ENCODE peak calls at places on chromosomes 13 and 19, in eight cellular contexts. X is hepatocyte, S is HCT116, O is heart right ventricle, W is psoas muscle, F is fibroblast of lung, H is GM23248, J is body of pancreas. C is an unnamed sample.

GRCh38 chr13:46008631-46009030 is 43.9 kb downstream of the ZC3H13 start:
- DNase-seq in J (no peak), W (no peak), S (no peak), F (no peak), X (no peak), H (no peak), O (no peak), C (no peak)

GRCh38 chr13:107209811-107210210 is 641.9 kb upstream of the ARGLU1 start:
- DNase-seq in O (no peak), S (no peak), X (no peak), F (peak; percentile 47), J (no peak), W (no peak), H (peak; percentile 64), C (no peak)

GRCh38 chr19:10343495-10343894 is 4.1 kb upstream of the ICAM3 start:
- DNase-seq in X (no peak), O (no peak), F (no peak), J (no peak), S (no peak), W (no peak), H (no peak), C (no peak)

GRCh38 chr13:110161112-110161897 is 145.7 kb downstream of the COL4A1 start:
- DNase-seq in H (no peak), J (no peak), X (no peak), W (no peak), S (no peak), O (no peak), F (no peak), C (peak; percentile 68)

GRCh38 chr13:48902421-48902820 is 73.3 kb upstream of the FNDC3A start:
- DNase-seq in H (peak; percentile 13), F (no peak), J (no peak), X (peak; percentile 27), W (no peak), S (no peak), O (no peak), C (no peak)

GRCh38 chr13:89862691-89863036 is 1484.8 kb upstream of the MIR17HG start:
- DNase-seq in S (no peak), F (peak; percentile 3), H (no peak), W (no peak), J (no peak), O (no peak), X (no peak), C (no peak)

GRCh38 chr19:36748431-36749275 is 24.0 kb downstream of the ZNF850 start:
- DNase-seq in O (no peak), X (no peak), S (no peak), J (no peak), W (no peak), H (no peak), F (no peak), C (no peak)

GRCh38 chr13:44159633-44160279 is 213.9 kb upstream of the SERP2 start:
- DNase-seq in S (no peak), J (no peak), O (no peak), W (no peak), H (peak; percentile 23), F (peak; percentile 51), X (no peak), C (no peak)

GRCh38 chr13:101529419-101529818 is 76.9 kb downstream of the ITGBL1 start:
- DNase-seq in S (no peak), W (no peak), H (peak; percentile 79), O (no peak), F (peak; percentile 90), X (no peak), J (no peak), C (peak; percentile 58)

GRCh38 chr19:29810504-29810871 is 1.3 kb upstream of the CCNE1 start:
- DNase-seq in J (peak; percentile 17), S (no peak), F (peak; percentile 12), O (peak; percentile 32), X (peak; percentile 47), W (no peak), H (peak; percentile 51), C (no peak)

GRCh38 chr13:48505597-48506091 is 27.2 kb downstream of the RCBTB2 start:
- DNase-seq in W (no peak), H (peak; percentile 19), O (peak; percentile 68), X (no peak), S (no peak), F (no peak), J (no peak), C (peak; percentile 75)

GRCh38 chr13:24208314-24208713 is 47.8 kb downstream of the SPATA13 start:
- DNase-seq in H (peak; percentile 91), X (no peak), W (no peak), J (peak; percentile 48), O (no peak), F (peak; percentile 90), S (peak; percentile 28), C (no peak)

GRCh38 chr19:5983367-5983955 is 5.5 kb upstream of the RANBP3 start:
- DNase-seq in H (peak; percentile 65), F (no peak), X (no peak), S (no peak), O (no peak), J (no peak), W (no peak), C (no peak)

GRCh38 chr19:5192568-5192967 is 148.0 kb downstream of the PTPRS start:
- DNase-seq in W (no peak), S (no peak), X (no peak), J (no peak), H (no peak), F (no peak), O (no peak), C (no peak)

GRCh38 chr19:11587302-11587972 is 9.8 kb upstream of the ZNF627 start:
- DNase-seq in S (peak; percentile 42), H (peak; percentile 89), W (peak; percentile 81), F (peak; percentile 38), O (peak; percentile 81), X (peak; percentile 83), J (peak; percentile 85), C (peak; percentile 90)

GRCh38 chr13:77150651-77151050 is 123.7 kb upstream of the FBXL3 start:
- DNase-seq in W (no peak), F (peak; percentile 11), O (no peak), H (no peak), S (no peak), X (no peak), J (no peak), C (no peak)

GRCh38 chr19:4909172-4909896 is at the start of gene UHRF1:
- DNase-seq in F (peak; percentile 35), X (peak; percentile 46), O (no peak), W (no peak), J (no peak), S (no peak), H (peak; percentile 46), C (peak; percentile 63)

GRCh38 chr19:2795827-2796658 is 10.7 kb downstream of the THOP1 start:
- DNase-seq in J (no peak), W (no peak), H (no peak), F (no peak), S (no peak), O (no peak), X (no peak), C (no peak)

GRCh38 chr13:113149711-113150544 is 8.5 kb upstream of the PROZ start:
- DNase-seq in J (no peak), W (no peak), H (no peak), X (no peak), F (no peak), S (no peak), O (no peak), C (no peak)

GRCh38 chr13:28220166-28220565 is 81.8 kb downstream of the PAN3 start:
- DNase-seq in S (no peak), O (no peak), W (no peak), J (no peak), H (peak; percentile 35), F (peak; percentile 26), X (peak; percentile 11), C (no peak)

DNA sequence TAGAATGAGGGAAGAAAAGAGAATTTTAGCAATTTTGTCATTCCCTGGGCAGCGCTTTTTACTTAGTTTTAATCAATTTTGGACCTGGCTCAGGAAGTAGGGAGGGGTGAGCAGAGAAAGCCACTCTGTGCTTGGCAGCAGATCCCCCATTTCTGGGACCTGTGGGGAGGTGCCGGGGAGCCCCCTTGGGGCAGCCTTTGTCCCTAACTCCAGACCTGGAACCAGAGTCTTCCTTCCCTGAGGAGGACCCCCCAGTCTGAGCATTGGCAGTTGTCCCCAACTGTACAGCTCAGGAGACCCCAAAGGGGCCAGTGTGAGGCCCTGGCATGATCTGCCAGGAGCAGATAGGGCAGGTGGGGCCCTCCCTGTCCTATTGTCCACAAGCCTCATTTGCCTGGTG is 10.5 kb downstream of the LYL1 start:
- DNase-seq in H (no peak), O (no peak), S (no peak), F (no peak), X (no peak), J (no peak), W (no peak), C (no peak)
- H3K4me1 ChIP-seq in H (peaks cover 25% of the 10 kb centered on the region), O (peaks cover 65% of the 10 kb centered on the region), S (peaks cover 6% of the 10 kb centered on the region), F (peaks cover 8% of the 10 kb centered on the region), X (peaks cover 41% of the 10 kb centered on the region), J (peaks cover under 1% of the 10 kb centered on the region), W (peaks cover 25% of the 10 kb centered on the region), C (no peaks in the 10 kb centered on the region)

GRCh38 chr19:45952691-45953505 is 20.8 kb downstream of the NOVA2 start:
- DNase-seq in X (peak; percentile 85), S (no peak), F (peak; percentile 19), J (peak; percentile 58), H (peak; percentile 71), W (peak; percentile 65), O (peak; percentile 42), C (peak; percentile 86)
- H3K4me3 ChIP-seq in X (peak overlapping the region; percentile 14), S (no peak overlapping the region), F (no peak overlapping the region), J (no peak overlapping the region), H (peak overlapping the region; percentile 48), W (peak overlapping the region; percentile 22), O (no peak overlapping the region), C (no peak overlapping the region)

GRCh38 chr19:57867868-57868492 is 18.3 kb downstream of the ZNF587 start:
- DNase-seq in H (no peak), O (no peak), J (no peak), W (no peak), X (no peak), F (no peak), S (no peak), C (no peak)

GRCh38 chr19:57870225-57870624 is 18.6 kb downstream of the ZNF814 start:
- DNase-seq in F (no peak), X (no peak), H (no peak), J (no peak), S (no peak), O (no peak), W (no peak), C (no peak)

GRCh38 chr19:57872450-57872849 is 16.4 kb downstream of the ZNF814 start:
- DNase-seq in S (no peak), O (no peak), X (no peak), H (peak; percentile 14), F (no peak), W (no peak), J (no peak), C (no peak)
- H3K27ac ChIP-seq in S (no peak overlapping the region), O (no peak overlapping the region), X (no peak overlapping the region), H (no peak overlapping the region), F (no peak overlapping the region), W (no peak overlapping the region), J (no peak overlapping the region), C (no peak overlapping the region)

DNA sequence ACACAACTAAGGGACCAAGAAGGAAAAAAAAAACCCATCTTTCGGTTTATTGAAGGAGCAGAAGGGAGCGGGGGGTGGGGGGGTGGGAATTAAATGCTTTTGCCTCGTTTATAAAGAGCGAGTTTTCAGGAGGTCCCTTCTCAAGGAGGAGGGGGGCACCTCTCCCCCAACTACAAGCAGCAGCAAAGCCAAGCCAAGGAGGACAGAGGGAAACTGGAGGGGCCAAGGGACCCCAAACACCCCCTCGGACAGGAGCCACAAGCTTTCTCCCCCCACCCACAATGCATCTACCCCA is 2.4 kb downstream of the IRF2BP1 start:
- DNase-seq in S (no peak), W (no peak), O (no peak), H (no peak), F (no peak), J (no peak), X (no peak), C (no peak)
- H3K4me1 ChIP-seq in S (peaks cover 21% of the 10 kb centered on the region), W (peaks cover 29% of the 10 kb centered on the region), O (peaks cover 37% of the 10 kb centered on the region), H (peaks cover 4% of the 10 kb centered on the region), F (peaks cover 5% of the 10 kb centered on the region), J (peaks cover 73% of the 10 kb centered on the region), X (peaks cover 19% of the 10 kb centered on the region), C (peaks cover 3% of the 10 kb centered on the region)

C was measured in aorta.